ENCODE peak calls at places on chromosomes 2 and 18, in ten cellular contexts. D is GM20000; Y is NCI-H1092 treated with DMSO at 0.1 percent for 48 hours; L is AG10803; M is choroid plexus epithelial cell; G is SHP77 treated with DMSO at 0.1 percent for 48 hours; W is stimulated activated CD4-positive, alpha-beta T cell treated with anti-CD3 and anti-CD28 coated beads, Interleukin-4, amount 100 ng/mL, for 24 hours; Z is activated CD4-positive, alpha-beta T cell treated with anti-CD3 and anti-CD28 coated beads, Interleukin-2, amount 10 ng/mL, durations not matched to agents 24 days and 14 days; P is HT-29; B is neural crest cell. X is an unnamed sample.

GRCh38 chr2:72788756-72789155 is 37.1 kb downstream of the EXOC6B start:
- DNase-seq in B (no peak), D (no peak), Z (no peak), W (no peak), L (peak; percentile 62), Y (no peak), P (no peak), G (no peak), M (peak; percentile 25), X (peak; percentile 4)

GRCh38 chr2:160628811-160629210 is 135.2 kb upstream of the RBMS1 start:
- DNase-seq in Z (no peak), G (no peak), B (no peak), L (no peak), D (no peak), W (no peak), M (no peak), Y (no peak), P (no peak), X (no peak)

GRCh38 chr18:31229829-31230228 is 67.2 kb upstream of the DSC1 start:
- DNase-seq in L (no peak), G (no peak), M (no peak), P (no peak), Z (no peak), D (no peak), Y (no peak), W (no peak), B (no peak), X (no peak)

GRCh38 chr2:176104338-176105077 is 2.6 kb upstream of the HOXD11 start:
- DNase-seq in M (no peak), Z (no peak), L (peak; percentile 45), Y (no peak), B (no peak), P (no peak), D (no peak), G (no peak), W (no peak), X (no peak)

GRCh38 chr2:156436477-156437085 is 402 bp downstream of the GPD2 start:
- DNase-seq in Y (no peak), W (peak; percentile 33), B (no peak), P (peak; percentile 58), D (peak; percentile 62), L (no peak), G (no peak), M (peak; percentile 41), Z (peak; percentile 79), X (no peak)

GRCh38 chr18:74249181-74249968 is 42.4 kb downstream of the CYB5A start:
- DNase-seq in B (no peak), W (no peak), Y (no peak), P (no peak), Z (no peak), G (no peak), L (peak; percentile 83), D (no peak), M (peak; percentile 98), X (peak; percentile 79)

GRCh38 chr18:28834889-28835288 is 658.0 kb upstream of the CDH2 start:
- DNase-seq in L (peak; percentile 83), B (no peak), Z (no peak), W (no peak), D (no peak), Y (no peak), G (no peak), M (peak; percentile 42), P (no peak), X (peak; percentile 36)

GRCh38 chr18:42509702-42510424 is 554.8 kb downstream of the PIK3C3 start:
- DNase-seq in D (no peak), L (no peak), Z (no peak), W (no peak), B (no peak), M (no peak), G (no peak), P (no peak), Y (no peak), X (no peak)

GRCh38 chr2:207770602-207771404 is 1.1 kb upstream of the FZD5 start:
- DNase-seq in Z (peak; percentile 56), L (peak; percentile 40), M (peak; percentile 26), D (peak; percentile 63), P (no peak), G (no peak), B (no peak), W (no peak), Y (no peak), X (no peak)

GRCh38 chr2:30178618-30179404 is 32.0 kb downstream of the YPEL5 start:
- DNase-seq in Y (no peak), G (no peak), L (peak; percentile 62), D (no peak), B (no peak), M (peak; percentile 76), P (no peak), W (no peak), Z (no peak), X (peak; percentile 61)

GRCh38 chr2:65551528-65551927 is 119.1 kb upstream of the SPRED2 start:
- DNase-seq in Z (no peak), W (no peak), D (no peak), P (no peak), G (no peak), L (no peak), Y (no peak), B (no peak), M (no peak), X (no peak)

GRCh38 chr2:86021396-86022378 is 84.0 kb downstream of the POLR1A start:
- DNase-seq in G (no peak), D (no peak), L (no peak), M (no peak), P (peak; percentile 31), B (no peak), Y (no peak), Z (no peak), W (no peak), X (no peak)

GRCh38 chr2:104975371-104975770 is 62.5 kb upstream of the MRPS9 start:
- DNase-seq in Z (no peak), M (no peak), W (no peak), G (no peak), P (no peak), L (no peak), B (no peak), Y (no peak), D (no peak), X (no peak)

GRCh38 chr2:36455788-36456187 is 100.2 kb downstream of the CRIM1 start:
- DNase-seq in Z (no peak), P (no peak), M (peak; percentile 43), L (peak; percentile 69), G (no peak), B (no peak), W (no peak), D (no peak), Y (no peak), X (no peak)

GRCh38 chr2:111946294-111947114 is 48.1 kb downstream of the MERTK start:
- DNase-seq in P (peak; percentile 95), M (peak; percentile 92), L (peak; percentile 93), Z (no peak), W (no peak), Y (no peak), B (no peak), G (peak; percentile 32), D (no peak), X (peak; percentile 94)

GRCh38 chr2:112032615-112033457 is 22.2 kb upstream of the TMEM87B start:
- DNase-seq in W (no peak), Y (no peak), G (no peak), L (peak; percentile 63), D (no peak), Z (no peak), B (no peak), M (peak; percentile 85), P (peak; percentile 68), X (no peak)

GRCh38 chr2:55147531-55147930 is 84.6 kb downstream of the CLHC1 start:
- DNase-seq in G (no peak), D (no peak), B (no peak), Y (no peak), M (no peak), W (no peak), Z (no peak), P (no peak), L (no peak), X (no peak)

GRCh38 chr2:140270229-140270628 is 1490.0 kb upstream of the NXPH2 start:
- DNase-seq in Y (no peak), D (no peak), B (no peak), P (no peak), M (no peak), W (no peak), L (no peak), Z (no peak), G (no peak), X (no peak)

GRCh38 chr18:46166261-46166970 is 62.2 kb downstream of the HAUS1 start:
- DNase-seq in G (no peak), L (no peak), D (no peak), M (no peak), Z (no peak), Y (no peak), B (no peak), W (no peak), P (no peak), X (no peak)

GRCh38 chr2:118993392-118993752 is 51.4 kb downstream of the MARCO start:
- DNase-seq in P (no peak), M (no peak), Y (no peak), Z (no peak), G (no peak), W (no peak), B (no peak), L (no peak), D (no peak), X (no peak)

GRCh38 chr2:232892221-232892620 is 22.2 kb downstream of the SNORC start:
- DNase-seq in W (no peak), L (no peak), G (no peak), D (no peak), B (no peak), Y (no peak), M (no peak), P (no peak), Z (no peak), X (no peak)

GRCh38 chr2:197713271-197713670 is 8.1 kb downstream of the MARS2 start:
- DNase-seq in L (no peak), M (no peak), P (no peak), Y (no peak), B (no peak), G (no peak), W (no peak), Z (no peak), D (no peak), X (no peak)

GRCh38 chr2:20424300-20425290 is 22.3 kb upstream of the RHOB start:
- DNase-seq in B (no peak), D (peak; percentile 48), M (peak; percentile 87), L (peak; percentile 86), P (no peak), W (peak; percentile 9), Y (no peak), Z (peak; percentile 75), G (no peak), X (peak; percentile 65)

GRCh38 chr2:69579561-69579960 is 64.0 kb downstream of the AAK1 start:
- DNase-seq in Z (no peak), P (no peak), G (no peak), W (no peak), Y (no peak), L (no peak), M (no peak), B (no peak), D (no peak), X (no peak)

GRCh38 chr18:57768557-57769326 is 34.4 kb downstream of the ATP8B1 start:
- DNase-seq in Z (no peak), P (peak; percentile 25), D (no peak), M (no peak), G (no peak), Y (peak; percentile 20), W (no peak), B (no peak), L (peak; percentile 72), X (no peak)

GRCh38 chr2:18991177-18992168 is 366.9 kb downstream of the OSR1 start:
- DNase-seq in P (peak; percentile 92), Y (peak; percentile 96), L (peak; percentile 98), G (peak; percentile 59), Z (no peak), D (no peak), B (no peak), M (peak; percentile 76), W (no peak), X (peak; percentile 72)

GRCh38 chr2:36973320-36973719 is 7.0 kb upstream of the STRN start:
- DNase-seq in M (no peak), B (no peak), G (no peak), L (no peak), D (no peak), W (no peak), Y (no peak), Z (no peak), P (no peak), X (no peak)

GRCh38 chr2:233413529-233414272 is 59.4 kb downstream of the DGKD start:
- DNase-seq in Y (peak; percentile 58), M (peak; percentile 40), B (no peak), D (no peak), W (peak; percentile 73), G (peak; percentile 43), Z (no peak), L (peak; percentile 67), P (peak; percentile 60), X (no peak)

X was measured in fibroblast of the conjunctiva.